ENCODE peak calls at places on chromosomes 1 and 21, in five cellular contexts. One of them, this sample, is unnamed.

GRCh38 chr1:20885121-20885520 is 98.0 kb upstream of the HP1BP3 start:
- DNase-seq in tibial nerve: no peak
- DNase-seq in PC-3: peak; percentile 15
- DNase-seq in tibial artery: no peak
- DNase-seq in CD4-positive, CD25-positive, alpha-beta regulatory T cell: no peak
- DNase-seq in this sample: no peak

GRCh38 chr1:200096774-200097173 is 69.3 kb downstream of the NR5A2 start:
- DNase-seq in tibial nerve: no peak
- DNase-seq in PC-3: no peak
- DNase-seq in tibial artery: no peak
- DNase-seq in CD4-positive, CD25-positive, alpha-beta regulatory T cell: no peak
- DNase-seq in this sample: no peak

GRCh38 chr1:161902146-161902545 is 121.5 kb downstream of the OLFML2B start:
- DNase-seq in tibial nerve: no peak
- DNase-seq in PC-3: no peak
- DNase-seq in tibial artery: no peak
- DNase-seq in CD4-positive, CD25-positive, alpha-beta regulatory T cell: no peak
- DNase-seq in this sample: no peak

GRCh38 chr1:240965581-240966091 is 353.7 kb upstream of the GREM2 start:
- DNase-seq in tibial nerve: no peak
- DNase-seq in PC-3: peak; percentile 69
- DNase-seq in tibial artery: no peak
- DNase-seq in CD4-positive, CD25-positive, alpha-beta regulatory T cell: no peak
- DNase-seq in this sample: no peak

GRCh38 chr1:50976890-50977574 is 7.0 kb downstream of the CDKN2C start:
- DNase-seq in tibial nerve: peak; percentile 12
- DNase-seq in PC-3: peak; percentile 52
- DNase-seq in tibial artery: peak; percentile 35
- DNase-seq in CD4-positive, CD25-positive, alpha-beta regulatory T cell: peak; percentile 64
- DNase-seq in this sample: no peak

GRCh38 chr21:21968810-21969588 is 970.8 kb downstream of the NCAM2 start:
- DNase-seq in tibial nerve: no peak
- DNase-seq in PC-3: no peak
- DNase-seq in tibial artery: no peak
- DNase-seq in CD4-positive, CD25-positive, alpha-beta regulatory T cell: no peak
- DNase-seq in this sample: no peak

GRCh38 chr1:197439708-197440107 is 171.7 kb downstream of the CRB1 start:
- DNase-seq in tibial nerve: no peak
- DNase-seq in PC-3: no peak
- DNase-seq in tibial artery: no peak
- DNase-seq in CD4-positive, CD25-positive, alpha-beta regulatory T cell: no peak
- DNase-seq in this sample: no peak

GRCh38 chr1:83508485-83509151 is 490.3 kb downstream of the TTLL7 start:
- DNase-seq in tibial nerve: peak; percentile 43
- DNase-seq in PC-3: no peak
- DNase-seq in tibial artery: peak; percentile 24
- DNase-seq in CD4-positive, CD25-positive, alpha-beta regulatory T cell: peak; percentile 94
- DNase-seq in this sample: peak; percentile 46

GRCh38 chr1:48667782-48668181 is 108.9 kb downstream of the BEND5 start:
- DNase-seq in tibial nerve: no peak
- DNase-seq in PC-3: no peak
- DNase-seq in tibial artery: no peak
- DNase-seq in CD4-positive, CD25-positive, alpha-beta regulatory T cell: no peak
- DNase-seq in this sample: no peak

GRCh38 chr1:117794073-117794472 is 135.3 kb downstream of the GDAP2 start:
- DNase-seq in tibial nerve: no peak
- DNase-seq in PC-3: no peak
- DNase-seq in tibial artery: no peak
- DNase-seq in CD4-positive, CD25-positive, alpha-beta regulatory T cell: no peak
- DNase-seq in this sample: no peak

GRCh38 chr21:46156378-46156645 is 933 bp upstream of the FTCD start:
- DNase-seq in tibial nerve: no peak
- DNase-seq in PC-3: no peak
- DNase-seq in tibial artery: no peak
- DNase-seq in CD4-positive, CD25-positive, alpha-beta regulatory T cell: no peak
- DNase-seq in this sample: no peak

GRCh38 chr1:179053486-179053885 is 27.8 kb downstream of the FAM20B start:
- DNase-seq in tibial nerve: no peak
- DNase-seq in PC-3: peak; percentile 54
- DNase-seq in tibial artery: no peak
- DNase-seq in CD4-positive, CD25-positive, alpha-beta regulatory T cell: no peak
- DNase-seq in this sample: no peak

GRCh38 chr1:46690931-46691411 is 19.3 kb downstream of the TEX38 start:
- DNase-seq in tibial nerve: no peak
- DNase-seq in PC-3: no peak
- DNase-seq in tibial artery: no peak
- DNase-seq in CD4-positive, CD25-positive, alpha-beta regulatory T cell: no peak
- DNase-seq in this sample: no peak

GRCh38 chr1:10507111-10507879 is 32.5 kb downstream of the PEX14 start:
- DNase-seq in tibial nerve: peak; percentile 68
- DNase-seq in PC-3: peak; percentile 70
- DNase-seq in tibial artery: peak; percentile 80
- DNase-seq in CD4-positive, CD25-positive, alpha-beta regulatory T cell: peak; percentile 67
- DNase-seq in this sample: peak; percentile 68

GRCh38 chr1:19166066-19166465 is 44.0 kb downstream of the UBR4 start:
- DNase-seq in tibial nerve: no peak
- DNase-seq in PC-3: no peak
- DNase-seq in tibial artery: no peak
- DNase-seq in CD4-positive, CD25-positive, alpha-beta regulatory T cell: no peak
- DNase-seq in this sample: no peak

GRCh38 chr1:203269654-203270020 is 35.7 kb upstream of the BTG2 start:
- DNase-seq in tibial nerve: no peak
- DNase-seq in PC-3: no peak
- DNase-seq in tibial artery: no peak
- DNase-seq in CD4-positive, CD25-positive, alpha-beta regulatory T cell: no peak
- DNase-seq in this sample: no peak
- H3K4me1 ChIP-seq in tibial nerve: peaks cover 54% of the 10 kb centered on the region
- H3K4me1 ChIP-seq in PC-3: peaks cover 23% of the 10 kb centered on the region
- H3K4me1 ChIP-seq in tibial artery: peaks cover 20% of the 10 kb centered on the region
- H3K4me1 ChIP-seq in CD4-positive, CD25-positive, alpha-beta regulatory T cell: peaks cover 47% of the 10 kb centered on the region
- H3K4me1 ChIP-seq in this sample: peaks cover 36% of the 10 kb centered on the region

GRCh38 chr1:203311368-203312301 is 6.3 kb downstream of the BTG2 start:
- DNase-seq in tibial nerve: no peak
- DNase-seq in PC-3: no peak
- DNase-seq in tibial artery: peak; percentile 17
- DNase-seq in CD4-positive, CD25-positive, alpha-beta regulatory T cell: no peak
- DNase-seq in this sample: no peak
- H3K27me3 ChIP-seq in tibial nerve: no peaks in the 10 kb centered on the region
- H3K27me3 ChIP-seq in PC-3: no peaks in the 10 kb centered on the region
- H3K27me3 ChIP-seq in tibial artery: no peaks in the 10 kb centered on the region
- H3K27me3 ChIP-seq in CD4-positive, CD25-positive, alpha-beta regulatory T cell: no peaks in the 10 kb centered on the region
- H3K27me3 ChIP-seq in this sample: no peaks in the 10 kb centered on the region

GRCh38 chr1:26994772-26995625 is 1.5 kb downstream of the TRNP1 start:
- DNase-seq in tibial nerve: no peak
- DNase-seq in PC-3: peak; percentile 56
- DNase-seq in tibial artery: no peak
- DNase-seq in CD4-positive, CD25-positive, alpha-beta regulatory T cell: no peak
- DNase-seq in this sample: no peak
- H3K4me1 ChIP-seq in tibial nerve: peaks cover 56% of the 10 kb centered on the region
- H3K4me1 ChIP-seq in PC-3: peaks cover 71% of the 10 kb centered on the region
- H3K4me1 ChIP-seq in tibial artery: peaks cover 49% of the 10 kb centered on the region
- H3K4me1 ChIP-seq in CD4-positive, CD25-positive, alpha-beta regulatory T cell: peaks cover 16% of the 10 kb centered on the region
- H3K4me1 ChIP-seq in this sample: peaks cover 12% of the 10 kb centered on the region

GRCh38 chr1:41819843-41820242 is 98.9 kb downstream of the HIVEP3 start:
- DNase-seq in tibial nerve: no peak
- DNase-seq in PC-3: no peak
- DNase-seq in tibial artery: no peak
- DNase-seq in CD4-positive, CD25-positive, alpha-beta regulatory T cell: no peak
- DNase-seq in this sample: no peak
- H3K27me3 ChIP-seq in tibial nerve: no peaks in the 10 kb centered on the region
- H3K27me3 ChIP-seq in PC-3: no peaks in the 10 kb centered on the region
- H3K27me3 ChIP-seq in tibial artery: no peaks in the 10 kb centered on the region
- H3K27me3 ChIP-seq in CD4-positive, CD25-positive, alpha-beta regulatory T cell: no peaks in the 10 kb centered on the region
- H3K27me3 ChIP-seq in this sample: no peaks in the 10 kb centered on the region